ENCODE peak calls at places on chromosomes 7 and 10, in seven cellular contexts. One of them, this sample, is unnamed.

GRCh38 chr10:81034376-81034775 is 496.7 kb downstream of the SH2D4B start:
- DNase-seq in right lobe of liver: no peak
- DNase-seq in GM23338: no peak
- DNase-seq in naive thymus-derived CD4-positive, alpha-beta T cell: no peak
- DNase-seq in transverse colon: no peak
- DNase-seq in uterus: no peak
- DNase-seq in pancreas: no peak
- DNase-seq in this sample: no peak

GRCh38 chr7:7178906-7179305 is 3.4 kb upstream of the C1GALT1 start:
- DNase-seq in transverse colon: no peak
- DNase-seq in pancreas: no peak
- DNase-seq in GM23338: no peak
- DNase-seq in uterus: no peak
- DNase-seq in naive thymus-derived CD4-positive, alpha-beta T cell: no peak
- DNase-seq in right lobe of liver: no peak
- DNase-seq in this sample: no peak

GRCh38 chr10:17067549-17068264 is 61.9 kb downstream of the CUBN start:
- DNase-seq in transverse colon: no peak
- DNase-seq in naive thymus-derived CD4-positive, alpha-beta T cell: no peak
- DNase-seq in right lobe of liver: no peak
- DNase-seq in uterus: no peak
- DNase-seq in GM23338: no peak
- DNase-seq in pancreas: no peak
- DNase-seq in this sample: no peak

GRCh38 chr7:155357573-155358041 is 59.9 kb downstream of the INSIG1 start:
- DNase-seq in right lobe of liver: no peak
- DNase-seq in uterus: no peak
- DNase-seq in GM23338: no peak
- DNase-seq in naive thymus-derived CD4-positive, alpha-beta T cell: no peak
- DNase-seq in pancreas: no peak
- DNase-seq in transverse colon: no peak
- DNase-seq in this sample: no peak

GRCh38 chr7:7190142-7190541 is 7.8 kb downstream of the C1GALT1 start:
- DNase-seq in GM23338: no peak
- DNase-seq in naive thymus-derived CD4-positive, alpha-beta T cell: no peak
- DNase-seq in uterus: no peak
- DNase-seq in transverse colon: no peak
- DNase-seq in right lobe of liver: no peak
- DNase-seq in pancreas: no peak
- DNase-seq in this sample: no peak

GRCh38 chr7:30852360-30852709 is 59.3 kb upstream of the AQP1 start:
- DNase-seq in naive thymus-derived CD4-positive, alpha-beta T cell: no peak
- DNase-seq in pancreas: no peak
- DNase-seq in GM23338: no peak
- DNase-seq in transverse colon: no peak
- DNase-seq in right lobe of liver: peak; percentile 21
- DNase-seq in uterus: no peak
- DNase-seq in this sample: peak; percentile 75

GRCh38 chr10:52318136-52318810 is 4.2 kb downstream of the DKK1 start:
- DNase-seq in right lobe of liver: no peak
- DNase-seq in naive thymus-derived CD4-positive, alpha-beta T cell: no peak
- DNase-seq in transverse colon: no peak
- DNase-seq in pancreas: no peak
- DNase-seq in uterus: no peak
- DNase-seq in GM23338: no peak
- DNase-seq in this sample: no peak

GRCh38 chr7:53794816-53795215 is 747.4 kb upstream of the VSTM2A start:
- DNase-seq in transverse colon: no peak
- DNase-seq in pancreas: no peak
- DNase-seq in right lobe of liver: no peak
- DNase-seq in GM23338: no peak
- DNase-seq in uterus: no peak
- DNase-seq in naive thymus-derived CD4-positive, alpha-beta T cell: no peak
- DNase-seq in this sample: no peak

GRCh38 chr10:121830101-121830500 is 97.7 kb downstream of the ATE1 start:
- DNase-seq in uterus: no peak
- DNase-seq in right lobe of liver: no peak
- DNase-seq in GM23338: no peak
- DNase-seq in transverse colon: no peak
- DNase-seq in pancreas: no peak
- DNase-seq in naive thymus-derived CD4-positive, alpha-beta T cell: no peak
- DNase-seq in this sample: no peak

GRCh38 chr7:23308754-23309153 is 9.6 kb downstream of the MALSU1 start:
- DNase-seq in transverse colon: no peak
- DNase-seq in GM23338: no peak
- DNase-seq in naive thymus-derived CD4-positive, alpha-beta T cell: no peak
- DNase-seq in right lobe of liver: no peak
- DNase-seq in pancreas: no peak
- DNase-seq in uterus: no peak
- DNase-seq in this sample: no peak

GRCh38 chr7:41383596-41383995 is 319.3 kb downstream of the INHBA start:
- DNase-seq in right lobe of liver: no peak
- DNase-seq in naive thymus-derived CD4-positive, alpha-beta T cell: no peak
- DNase-seq in GM23338: no peak
- DNase-seq in pancreas: no peak
- DNase-seq in uterus: no peak
- DNase-seq in transverse colon: no peak
- DNase-seq in this sample: no peak

GRCh38 chr7:129848436-129848835 is 104.3 kb downstream of the UBE2H start:
- DNase-seq in naive thymus-derived CD4-positive, alpha-beta T cell: no peak
- DNase-seq in right lobe of liver: no peak
- DNase-seq in GM23338: no peak
- DNase-seq in transverse colon: no peak
- DNase-seq in pancreas: no peak
- DNase-seq in uterus: no peak
- DNase-seq in this sample: no peak

GRCh38 chr7:112112822-112113255 is 93.4 kb downstream of the DOCK4 start:
- DNase-seq in GM23338: no peak
- DNase-seq in transverse colon: no peak
- DNase-seq in right lobe of liver: no peak
- DNase-seq in naive thymus-derived CD4-positive, alpha-beta T cell: no peak
- DNase-seq in uterus: no peak
- DNase-seq in pancreas: no peak
- DNase-seq in this sample: peak; percentile 52

GRCh38 chr7:69620650-69621049 is 22.4 kb downstream of the AUTS2 start:
- DNase-seq in GM23338: no peak
- DNase-seq in naive thymus-derived CD4-positive, alpha-beta T cell: no peak
- DNase-seq in right lobe of liver: no peak
- DNase-seq in uterus: no peak
- DNase-seq in transverse colon: no peak
- DNase-seq in pancreas: no peak
- DNase-seq in this sample: no peak

GRCh38 chr7:69622014-69622818 is 23.9 kb downstream of the AUTS2 start:
- DNase-seq in GM23338: peak; percentile 68
- DNase-seq in naive thymus-derived CD4-positive, alpha-beta T cell: no peak
- DNase-seq in transverse colon: no peak
- DNase-seq in uterus: no peak
- DNase-seq in right lobe of liver: no peak
- DNase-seq in pancreas: no peak
- DNase-seq in this sample: no peak

GRCh38 chr7:69617364-69617763 is 19.1 kb downstream of the AUTS2 start:
- DNase-seq in pancreas: no peak
- DNase-seq in naive thymus-derived CD4-positive, alpha-beta T cell: no peak
- DNase-seq in uterus: no peak
- DNase-seq in GM23338: peak; percentile 58
- DNase-seq in right lobe of liver: no peak
- DNase-seq in transverse colon: no peak
- DNase-seq in this sample: no peak

GRCh38 chr7:69620063-69620462 is 21.8 kb downstream of the AUTS2 start:
- DNase-seq in uterus: no peak
- DNase-seq in right lobe of liver: no peak
- DNase-seq in transverse colon: no peak
- DNase-seq in naive thymus-derived CD4-positive, alpha-beta T cell: no peak
- DNase-seq in pancreas: no peak
- DNase-seq in GM23338: no peak
- DNase-seq in this sample: no peak

GRCh38 chr7:69619619-69620018 is 21.3 kb downstream of the AUTS2 start:
- DNase-seq in pancreas: no peak
- DNase-seq in naive thymus-derived CD4-positive, alpha-beta T cell: no peak
- DNase-seq in right lobe of liver: no peak
- DNase-seq in GM23338: no peak
- DNase-seq in uterus: no peak
- DNase-seq in transverse colon: no peak
- DNase-seq in this sample: no peak
- H3K36me3 ChIP-seq in pancreas: no peaks in the 10 kb centered on the region
- H3K36me3 ChIP-seq in naive thymus-derived CD4-positive, alpha-beta T cell: no peaks in the 10 kb centered on the region
- H3K36me3 ChIP-seq in right lobe of liver: no peaks in the 10 kb centered on the region
- H3K36me3 ChIP-seq in GM23338: no peaks in the 10 kb centered on the region
- H3K36me3 ChIP-seq in uterus: no peaks in the 10 kb centered on the region
- H3K36me3 ChIP-seq in transverse colon: no peaks in the 10 kb centered on the region
- H3K36me3 ChIP-seq in this sample: no peaks in the 10 kb centered on the region

DNA sequence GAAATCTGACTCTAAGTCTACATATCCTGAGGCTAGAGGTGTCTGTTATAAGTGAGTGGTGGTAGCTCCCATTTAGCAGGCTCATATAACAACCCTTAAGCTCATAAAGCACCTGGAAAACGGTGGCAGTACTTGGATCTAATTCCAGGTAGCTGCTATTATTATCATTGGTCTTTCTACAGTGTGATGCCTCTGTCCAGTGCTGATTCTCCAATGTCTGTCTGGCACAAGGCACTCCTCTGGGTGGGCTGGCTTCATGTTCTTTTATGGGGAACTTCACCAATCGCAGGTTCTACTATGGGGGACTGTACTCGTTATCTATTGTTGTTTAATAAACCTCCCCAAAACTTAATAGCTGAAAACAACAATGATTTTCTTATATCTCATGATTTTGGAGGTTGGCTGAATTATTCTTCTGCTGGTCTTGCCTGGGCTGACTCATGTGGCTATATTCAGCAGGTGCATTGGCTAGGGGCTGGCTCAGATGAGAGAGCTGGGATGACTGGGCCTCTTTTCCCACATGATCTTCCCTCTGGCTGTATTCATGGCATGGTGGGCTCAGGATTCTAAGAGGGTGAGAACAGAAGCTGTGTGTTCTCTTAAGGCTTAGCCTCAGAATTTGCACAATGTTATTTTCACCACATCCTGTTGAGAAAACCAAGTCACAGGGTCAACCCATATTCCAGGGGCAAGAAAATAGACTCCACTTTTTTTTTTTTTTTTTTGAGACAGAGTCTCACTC is 93.0 kb upstream of the PCGF5 start:
- DNase-seq in naive thymus-derived CD4-positive, alpha-beta T cell: no peak
- DNase-seq in uterus: no peak
- DNase-seq in pancreas: no peak
- DNase-seq in GM23338: no peak
- DNase-seq in transverse colon: no peak
- DNase-seq in right lobe of liver: no peak
- DNase-seq in this sample: no peak
- H3K4me1 ChIP-seq in naive thymus-derived CD4-positive, alpha-beta T cell: no peaks in the 10 kb centered on the region
- H3K4me1 ChIP-seq in uterus: no peaks in the 10 kb centered on the region
- H3K4me1 ChIP-seq in pancreas: no peaks in the 10 kb centered on the region
- H3K4me1 ChIP-seq in GM23338: no peaks in the 10 kb centered on the region
- H3K4me1 ChIP-seq in transverse colon: no peaks in the 10 kb centered on the region
- H3K4me1 ChIP-seq in right lobe of liver: no peaks in the 10 kb centered on the region
- H3K4me1 ChIP-seq in this sample: no peaks in the 10 kb centered on the region

GRCh38 chr10:70692043-70692603 is 19.8 kb downstream of the ADAMTS14 start:
- DNase-seq in right lobe of liver: peak; percentile 9
- DNase-seq in GM23338: no peak
- DNase-seq in naive thymus-derived CD4-positive, alpha-beta T cell: no peak
- DNase-seq in uterus: no peak
- DNase-seq in transverse colon: no peak
- DNase-seq in pancreas: no peak
- DNase-seq in this sample: no peak

GRCh38 chr10:70690584-70690983 is 18.3 kb downstream of the ADAMTS14 start:
- DNase-seq in GM23338: no peak
- DNase-seq in naive thymus-derived CD4-positive, alpha-beta T cell: no peak
- DNase-seq in right lobe of liver: no peak
- DNase-seq in uterus: no peak
- DNase-seq in pancreas: no peak
- DNase-seq in transverse colon: no peak
- DNase-seq in this sample: no peak

GRCh38 chr10:70685461-70685911 is 13.2 kb downstream of the ADAMTS14 start:
- DNase-seq in right lobe of liver: peak; percentile 11
- DNase-seq in GM23338: no peak
- DNase-seq in pancreas: no peak
- DNase-seq in naive thymus-derived CD4-positive, alpha-beta T cell: no peak
- DNase-seq in transverse colon: no peak
- DNase-seq in uterus: no peak
- DNase-seq in this sample: no peak

GRCh38 chr10:70691601-70692000 is 19.3 kb downstream of the ADAMTS14 start:
- DNase-seq in naive thymus-derived CD4-positive, alpha-beta T cell: no peak
- DNase-seq in pancreas: no peak
- DNase-seq in right lobe of liver: peak; percentile 38
- DNase-seq in transverse colon: no peak
- DNase-seq in uterus: no peak
- DNase-seq in GM23338: no peak
- DNase-seq in this sample: no peak

DNA sequence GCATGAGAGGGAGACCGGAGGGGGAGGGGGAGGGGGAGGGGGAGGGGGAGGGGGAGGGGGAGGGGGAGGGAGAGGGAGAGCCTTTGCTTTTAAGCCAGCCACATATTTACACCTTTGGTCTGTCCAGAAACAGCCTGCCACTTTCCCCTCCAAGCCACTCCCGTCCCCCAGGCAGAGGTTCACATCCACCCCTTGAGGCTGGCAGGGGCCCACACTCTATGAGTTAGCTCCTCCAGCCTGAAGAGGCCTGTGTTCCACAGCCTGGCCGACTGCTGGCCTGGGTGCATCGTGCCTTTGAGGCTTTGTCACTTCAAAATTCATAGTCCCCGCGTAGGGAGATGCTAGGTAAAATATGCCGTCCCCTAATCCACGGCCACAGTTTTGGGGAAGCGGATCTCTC is 16.5 kb downstream of the ADAMTS14 start:
- DNase-seq in GM23338: no peak
- DNase-seq in uterus: no peak
- DNase-seq in transverse colon: no peak
- DNase-seq in right lobe of liver: no peak
- DNase-seq in naive thymus-derived CD4-positive, alpha-beta T cell: no peak
- DNase-seq in pancreas: no peak
- DNase-seq in this sample: no peak
- H3K36me3 ChIP-seq in GM23338: no peaks in the 10 kb centered on the region
- H3K36me3 ChIP-seq in uterus: no peaks in the 10 kb centered on the region
- H3K36me3 ChIP-seq in transverse colon: no peaks in the 10 kb centered on the region
- H3K36me3 ChIP-seq in right lobe of liver: no peaks in the 10 kb centered on the region
- H3K36me3 ChIP-seq in naive thymus-derived CD4-positive, alpha-beta T cell: no peaks in the 10 kb centered on the region
- H3K36me3 ChIP-seq in pancreas: no peaks in the 10 kb centered on the region
- H3K36me3 ChIP-seq in this sample: no peaks in the 10 kb centered on the region

DNA sequence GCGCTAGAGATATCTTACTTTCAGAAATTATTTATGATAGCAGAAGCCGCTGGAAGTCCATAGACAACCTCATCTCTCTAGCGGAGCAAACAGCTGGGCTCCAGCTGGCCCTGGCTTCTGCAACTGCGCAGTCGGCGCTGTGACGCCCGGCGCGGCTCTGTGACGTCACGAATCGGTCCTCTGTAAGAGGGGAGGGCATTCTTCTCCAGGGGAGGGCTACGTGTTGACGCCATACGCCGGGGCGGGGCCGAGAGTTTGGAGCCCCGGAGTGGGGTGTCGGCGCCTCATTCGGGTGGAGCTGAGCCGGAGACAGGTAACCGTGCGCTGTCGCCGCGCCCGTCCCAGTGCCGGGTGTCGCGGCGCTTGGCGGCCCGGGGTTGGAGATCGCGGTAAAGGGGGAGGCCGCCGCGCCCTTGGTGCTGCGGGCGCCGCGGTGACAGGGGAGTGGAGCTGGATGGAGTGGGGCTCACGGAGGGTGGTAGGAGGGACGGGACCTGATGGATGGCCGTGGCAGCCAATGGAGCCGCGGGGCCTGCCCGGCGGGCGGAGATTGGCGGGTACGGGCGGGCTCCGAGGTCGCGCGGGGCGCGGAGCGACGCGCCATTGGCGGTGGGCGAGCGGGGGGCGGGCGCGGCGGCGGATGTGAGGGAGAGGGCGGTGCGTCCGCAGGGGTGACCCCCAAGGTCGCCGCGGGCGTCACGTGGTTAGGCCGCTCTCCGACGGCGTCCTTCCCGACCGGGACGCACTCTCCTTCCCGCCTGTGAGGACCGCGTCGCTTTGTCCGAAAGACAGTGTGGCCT is at the start of gene OGDH:
- DNase-seq in right lobe of liver: peak; percentile 100
- DNase-seq in uterus: peak; percentile 99
- DNase-seq in GM23338: peak; percentile 99
- DNase-seq in naive thymus-derived CD4-positive, alpha-beta T cell: peak; percentile 100
- DNase-seq in pancreas: peak; percentile 99
- DNase-seq in transverse colon: peak; percentile 100
- DNase-seq in this sample: peak; percentile 100
- H3K4me1 ChIP-seq in right lobe of liver: peaks cover 11% of the 10 kb centered on the region
- H3K4me1 ChIP-seq in uterus: peaks cover 9% of the 10 kb centered on the region
- H3K4me1 ChIP-seq in GM23338: no peaks in the 10 kb centered on the region
- H3K4me1 ChIP-seq in naive thymus-derived CD4-positive, alpha-beta T cell: peaks cover 13% of the 10 kb centered on the region
- H3K4me1 ChIP-seq in pancreas: peaks cover 7% of the 10 kb centered on the region
- H3K4me1 ChIP-seq in transverse colon: peaks cover 32% of the 10 kb centered on the region
- H3K4me1 ChIP-seq in this sample: no peaks in the 10 kb centered on the region

This sample was measured in aorta.